ENCODE peak calls at places on chromosomes 2 and 18, in six cellular contexts. One of them, this sample, is unnamed.
A peak's percentile ranks its signal among the peaks of the same experiment; 100 is the strongest.

GRCh38 chr2:149686677-149687427 is 99.3 kb upstream of the MMADHC start:
- DNase-seq in GM23338: no peak
- DNase-seq in lung: no peak
- DNase-seq in AG04450: no peak
- DNase-seq in A549: no peak
- DNase-seq in epithelial cell of prostate: no peak
- DNase-seq in this sample: no peak

GRCh38 chr2:232543928-232544631 is 4.6 kb downstream of the CHRNG start:
- DNase-seq in AG04450: no peak
- DNase-seq in lung: no peak
- DNase-seq in GM23338: no peak
- DNase-seq in epithelial cell of prostate: no peak
- DNase-seq in A549: no peak
- DNase-seq in this sample: no peak

GRCh38 chr2:44753552-44754285 is 187.8 kb upstream of the SIX3 start:
- DNase-seq in AG04450: no peak
- DNase-seq in A549: no peak
- DNase-seq in GM23338: no peak
- DNase-seq in lung: no peak
- DNase-seq in epithelial cell of prostate: no peak
- DNase-seq in this sample: no peak

GRCh38 chr2:88815243-88816096 is 124.0 kb downstream of the RPIA start:
- DNase-seq in GM23338: no peak
- DNase-seq in lung: no peak
- DNase-seq in A549: no peak
- DNase-seq in AG04450: no peak
- DNase-seq in epithelial cell of prostate: no peak
- DNase-seq in this sample: no peak

GRCh38 chr18:64407606-64408005 is 258.7 kb upstream of the LINC00305 start:
- DNase-seq in AG04450: no peak
- DNase-seq in A549: no peak
- DNase-seq in epithelial cell of prostate: no peak
- DNase-seq in GM23338: no peak
- DNase-seq in lung: no peak
- DNase-seq in this sample: no peak

GRCh38 chr2:231464576-231465540 is 574 bp upstream of the NCL start:
- DNase-seq in epithelial cell of prostate: no peak
- DNase-seq in GM23338: peak; percentile 99
- DNase-seq in lung: peak; percentile 98
- DNase-seq in A549: no peak
- DNase-seq in AG04450: no peak
- DNase-seq in this sample: no peak

GRCh38 chr2:199962203-199962602 is 6.8 kb downstream of the MAIP1 start:
- DNase-seq in AG04450: no peak
- DNase-seq in GM23338: no peak
- DNase-seq in A549: no peak
- DNase-seq in lung: no peak
- DNase-seq in epithelial cell of prostate: no peak
- DNase-seq in this sample: no peak

GRCh38 chr18:37769846-37770245 is 204.2 kb upstream of the CELF4 start:
- DNase-seq in AG04450: no peak
- DNase-seq in epithelial cell of prostate: no peak
- DNase-seq in GM23338: no peak
- DNase-seq in A549: no peak
- DNase-seq in lung: no peak
- DNase-seq in this sample: peak; percentile 92

GRCh38 chr2:138476940-138477339 is 24.6 kb upstream of the SPOPL start:
- DNase-seq in epithelial cell of prostate: no peak
- DNase-seq in GM23338: peak; percentile 25
- DNase-seq in lung: no peak
- DNase-seq in AG04450: no peak
- DNase-seq in A549: no peak
- DNase-seq in this sample: no peak

GRCh38 chr2:239947361-239948045 is 77.6 kb downstream of the NDUFA10 start:
- DNase-seq in lung: no peak
- DNase-seq in epithelial cell of prostate: no peak
- DNase-seq in GM23338: no peak
- DNase-seq in A549: no peak
- DNase-seq in AG04450: no peak
- DNase-seq in this sample: no peak

GRCh38 chr2:95320344-95320712 is 23.2 kb downstream of the KCNIP3 start:
- DNase-seq in AG04450: no peak
- DNase-seq in GM23338: no peak
- DNase-seq in A549: no peak
- DNase-seq in lung: no peak
- DNase-seq in epithelial cell of prostate: no peak
- DNase-seq in this sample: no peak

GRCh38 chr2:10523406-10524189 is 75.5 kb upstream of the ODC1 start:
- DNase-seq in A549: no peak
- DNase-seq in lung: no peak
- DNase-seq in AG04450: no peak
- DNase-seq in epithelial cell of prostate: no peak
- DNase-seq in GM23338: no peak
- DNase-seq in this sample: no peak

GRCh38 chr2:143390185-143390584 is 261.0 kb downstream of the ARHGAP15 start:
- DNase-seq in lung: no peak
- DNase-seq in AG04450: no peak
- DNase-seq in A549: no peak
- DNase-seq in epithelial cell of prostate: no peak
- DNase-seq in GM23338: no peak
- DNase-seq in this sample: no peak

GRCh38 chr2:55059793-55060192 is 9.5 kb upstream of the RTN4 start:
- DNase-seq in epithelial cell of prostate: no peak
- DNase-seq in AG04450: no peak
- DNase-seq in A549: no peak
- DNase-seq in lung: no peak
- DNase-seq in GM23338: no peak
- DNase-seq in this sample: no peak

GRCh38 chr2:37795938-37796337 is 124.5 kb upstream of the CDC42EP3 start:
- DNase-seq in GM23338: no peak
- DNase-seq in AG04450: peak; percentile 73
- DNase-seq in A549: no peak
- DNase-seq in epithelial cell of prostate: no peak
- DNase-seq in lung: no peak
- DNase-seq in this sample: no peak

GRCh38 chr18:48621815-48622555 is 83.2 kb downstream of the CTIF start:
- DNase-seq in A549: no peak
- DNase-seq in AG04450: no peak
- DNase-seq in lung: no peak
- DNase-seq in GM23338: no peak
- DNase-seq in epithelial cell of prostate: no peak
- DNase-seq in this sample: peak; percentile 48

GRCh38 chr2:179107737-179108136 is 57.8 kb upstream of the CCDC141 start:
- DNase-seq in A549: peak; percentile 35
- DNase-seq in GM23338: no peak
- DNase-seq in lung: no peak
- DNase-seq in epithelial cell of prostate: no peak
- DNase-seq in AG04450: no peak
- DNase-seq in this sample: no peak

GRCh38 chr18:7157760-7158159 is 40.2 kb upstream of the LAMA1 start:
- DNase-seq in A549: no peak
- DNase-seq in AG04450: no peak
- DNase-seq in epithelial cell of prostate: no peak
- DNase-seq in lung: no peak
- DNase-seq in GM23338: no peak
- DNase-seq in this sample: no peak

GRCh38 chr2:42110287-42110973 is 58.7 kb upstream of the EML4 start:
- DNase-seq in lung: no peak
- DNase-seq in epithelial cell of prostate: no peak
- DNase-seq in AG04450: peak; percentile 39
- DNase-seq in A549: no peak
- DNase-seq in GM23338: no peak
- DNase-seq in this sample: no peak

GRCh38 chr2:237596518-237596855 is 6.0 kb upstream of the RAB17 start:
- DNase-seq in lung: no peak
- DNase-seq in AG04450: no peak
- DNase-seq in GM23338: no peak
- DNase-seq in epithelial cell of prostate: no peak
- DNase-seq in A549: no peak
- DNase-seq in this sample: no peak

GRCh38 chr2:14720319-14720718 is 87.8 kb downstream of the LRATD1 start:
- DNase-seq in A549: no peak
- DNase-seq in GM23338: no peak
- DNase-seq in epithelial cell of prostate: no peak
- DNase-seq in lung: no peak
- DNase-seq in AG04450: no peak
- DNase-seq in this sample: peak; percentile 27

GRCh38 chr2:161576421-161576820 is 47.8 kb upstream of the SLC4A10 start:
- DNase-seq in AG04450: no peak
- DNase-seq in lung: no peak
- DNase-seq in epithelial cell of prostate: no peak
- DNase-seq in A549: peak; percentile 42
- DNase-seq in GM23338: peak; percentile 90
- DNase-seq in this sample: no peak

GRCh38 chr2:43634604-43635306 is 2.3 kb upstream of the PLEKHH2 start:
- DNase-seq in epithelial cell of prostate: peak; percentile 63
- DNase-seq in A549: peak; percentile 94
- DNase-seq in AG04450: peak; percentile 55
- DNase-seq in GM23338: no peak
- DNase-seq in lung: no peak
- DNase-seq in this sample: no peak

GRCh38 chr2:54570925-54571694 is 115.0 kb downstream of the SPTBN1 start:
- DNase-seq in A549: peak; percentile 88
- DNase-seq in epithelial cell of prostate: peak; percentile 82
- DNase-seq in lung: peak; percentile 62
- DNase-seq in GM23338: no peak
- DNase-seq in AG04450: peak; percentile 67
- DNase-seq in this sample: peak; percentile 92

GRCh38 chr2:238645095-238645494 is 202.8 kb upstream of the TWIST2 start:
- DNase-seq in GM23338: no peak
- DNase-seq in A549: no peak
- DNase-seq in lung: no peak
- DNase-seq in epithelial cell of prostate: no peak
- DNase-seq in AG04450: no peak
- DNase-seq in this sample: no peak
- H3K27ac ChIP-seq in GM23338: no peak overlapping the region
- H3K27ac ChIP-seq in A549: peak overlapping the region; percentile 81
- H3K27ac ChIP-seq in lung: no peak overlapping the region
- H3K27ac ChIP-seq in epithelial cell of prostate: peak overlapping the region; percentile 60
- H3K27ac ChIP-seq in AG04450: peak overlapping the region; percentile 77
- H3K27ac ChIP-seq in this sample: no peak overlapping the region

GRCh38 chr18:55324166-55324565 is 263.8 kb downstream of the TCF4 start:
- DNase-seq in AG04450: no peak
- DNase-seq in GM23338: no peak
- DNase-seq in epithelial cell of prostate: no peak
- DNase-seq in lung: no peak
- DNase-seq in A549: no peak
- DNase-seq in this sample: no peak

GRCh38 chr18:55323051-55323994 is 264.7 kb downstream of the TCF4 start:
- DNase-seq in GM23338: peak; percentile 32
- DNase-seq in lung: no peak
- DNase-seq in A549: no peak
- DNase-seq in epithelial cell of prostate: no peak
- DNase-seq in AG04450: no peak
- DNase-seq in this sample: no peak

GRCh38 chr18:55321268-55322175 is 266.5 kb downstream of the TCF4 start:
- DNase-seq in A549: peak; percentile 68
- DNase-seq in epithelial cell of prostate: peak; percentile 33
- DNase-seq in AG04450: peak; percentile 75
- DNase-seq in lung: peak; percentile 84
- DNase-seq in GM23338: peak; percentile 95
- DNase-seq in this sample: peak; percentile 76

GRCh38 chr18:55320399-55321255 is 267.4 kb downstream of the TCF4 start:
- DNase-seq in A549: no peak
- DNase-seq in GM23338: no peak
- DNase-seq in lung: no peak
- DNase-seq in AG04450: no peak
- DNase-seq in epithelial cell of prostate: no peak
- DNase-seq in this sample: no peak

GRCh38 chr18:55322176-55322735 is 265.7 kb downstream of the TCF4 start:
- DNase-seq in AG04450: peak; percentile 88
- DNase-seq in A549: peak; percentile 42
- DNase-seq in lung: peak; percentile 67
- DNase-seq in epithelial cell of prostate: peak; percentile 46
- DNase-seq in GM23338: peak; percentile 85
- DNase-seq in this sample: peak; percentile 69
- H3K27ac ChIP-seq in AG04450: peak overlapping the region; percentile 88
- H3K27ac ChIP-seq in A549: no peak overlapping the region
- H3K27ac ChIP-seq in lung: peak overlapping the region; percentile 99
- H3K27ac ChIP-seq in epithelial cell of prostate: peak overlapping the region; percentile 5
- H3K27ac ChIP-seq in GM23338: peak overlapping the region; percentile 50
- H3K27ac ChIP-seq in this sample: peak overlapping the region; percentile 42

DNA sequence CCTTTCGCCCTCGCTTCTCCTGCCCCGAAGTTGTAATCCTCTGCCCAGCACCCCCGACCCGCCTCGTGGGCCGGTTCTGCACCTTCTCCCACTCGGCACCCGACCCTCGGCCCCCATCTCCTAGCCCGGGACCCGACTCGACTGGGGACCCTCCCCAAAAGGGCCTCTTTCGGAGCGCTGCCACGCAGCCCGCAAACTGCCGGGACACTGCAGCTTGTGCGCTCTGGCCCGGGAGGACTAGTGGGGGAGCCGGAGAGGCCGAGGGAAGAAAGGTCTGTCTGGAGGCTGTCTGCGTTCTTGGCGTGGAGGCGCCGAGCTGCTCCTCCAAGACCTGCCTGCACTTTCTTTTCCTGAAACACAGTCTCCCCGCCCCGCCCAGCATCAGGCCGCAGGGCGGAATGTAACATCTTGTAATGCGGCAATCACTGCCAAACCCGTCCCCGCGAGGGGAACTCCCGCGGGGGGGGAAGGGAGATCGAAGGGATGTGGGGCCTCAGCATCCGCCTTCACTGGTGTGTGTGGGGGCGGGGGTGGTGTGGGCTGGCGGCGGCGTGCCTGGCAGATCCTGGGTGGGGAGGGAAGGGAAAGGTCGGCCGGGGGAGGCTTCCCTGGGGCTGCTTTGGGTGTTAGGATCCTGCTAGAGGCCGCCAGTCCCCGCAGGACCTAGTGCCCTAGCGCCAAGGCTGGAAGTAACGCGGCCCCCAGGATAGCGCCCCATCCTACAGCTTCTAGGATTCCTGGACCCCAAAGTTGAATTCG is 7.4 kb downstream of the DLX2 start:
- DNase-seq in epithelial cell of prostate: no peak
- DNase-seq in AG04450: peak; percentile 51
- DNase-seq in lung: no peak
- DNase-seq in A549: peak; percentile 74
- DNase-seq in GM23338: peak; percentile 85
- DNase-seq in this sample: peak; percentile 83
- H3K27ac ChIP-seq in epithelial cell of prostate: peak overlapping the region; percentile 96
- H3K27ac ChIP-seq in AG04450: peak overlapping the region; percentile 70
- H3K27ac ChIP-seq in lung: no peak overlapping the region
- H3K27ac ChIP-seq in A549: peak overlapping the region; percentile 88
- H3K27ac ChIP-seq in GM23338: no peak overlapping the region
- H3K27ac ChIP-seq in this sample: peak overlapping the region; percentile 97

DNA sequence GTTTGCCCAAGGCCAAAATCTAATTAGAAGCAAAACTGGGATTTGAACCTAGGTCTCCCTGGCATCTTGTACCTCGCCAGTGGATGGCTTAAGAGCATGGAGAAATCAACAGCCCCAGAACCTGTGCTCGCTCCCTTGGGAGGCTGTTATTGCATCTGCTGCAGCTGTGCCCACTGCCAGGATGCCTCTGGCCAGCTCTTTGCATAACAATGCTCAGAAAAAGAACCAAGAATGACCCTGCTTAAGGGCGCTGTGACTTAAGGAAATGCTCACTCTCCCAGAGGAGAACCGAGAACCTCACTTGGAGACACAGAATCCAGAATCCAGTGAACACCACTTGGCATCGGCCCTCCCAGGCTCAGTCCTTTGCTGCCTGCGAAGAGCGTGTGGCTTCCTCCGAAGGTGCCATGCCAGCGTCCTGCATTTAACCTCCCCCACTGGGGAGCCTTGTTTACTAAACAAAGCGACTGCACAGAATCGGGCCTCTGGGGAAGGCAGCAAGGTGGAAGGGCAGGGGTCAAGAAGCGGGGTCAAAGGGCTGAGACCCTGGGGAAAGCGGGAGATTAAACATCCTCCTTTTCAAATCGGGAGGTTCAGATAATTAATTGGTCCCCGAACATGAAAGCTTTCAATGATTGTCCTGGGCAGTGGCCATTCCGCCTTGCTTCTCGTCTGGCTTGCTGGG is 71.0 kb upstream of the BOD1L2 start:
- DNase-seq in lung: no peak
- DNase-seq in GM23338: peak; percentile 35
- DNase-seq in epithelial cell of prostate: no peak
- DNase-seq in A549: no peak
- DNase-seq in AG04450: no peak
- DNase-seq in this sample: no peak
- H3K27ac ChIP-seq in lung: no peak overlapping the region
- H3K27ac ChIP-seq in GM23338: no peak overlapping the region
- H3K27ac ChIP-seq in epithelial cell of prostate: no peak overlapping the region
- H3K27ac ChIP-seq in A549: no peak overlapping the region
- H3K27ac ChIP-seq in AG04450: no peak overlapping the region
- H3K27ac ChIP-seq in this sample: no peak overlapping the region